ENCODE peak calls at places on chromosome 1, in eight cellular contexts. M, T, G, F, U, B, O and I are unnamed samples.

GRCh38 chr1:236514703-236515442 is 8.9 kb upstream of the LGALS8 start:
- DNase-seq in M (no peak), T (no peak), G (no peak), F (no peak), U (no peak), B (no peak), O (no peak), I (no peak)

GRCh38 chr1:44611866-44612265 is 62.4 kb downstream of the TMEM53 start:
- DNase-seq in M (no peak), T (no peak), G (no peak), F (no peak), U (no peak), B (no peak), O (no peak), I (no peak)

GRCh38 chr1:155007253-155007828 is 4.7 kb downstream of the ZBTB7B start:
- DNase-seq in M (peak), T (no peak), G (no peak), F (no peak), U (no peak), B (no peak), O (no peak), I (no peak)

GRCh38 chr1:67662884-67663283 is 22.1 kb upstream of the GADD45A start:
- DNase-seq in M (no peak), T (no peak), G (no peak), F (no peak), U (no peak), B (no peak), O (no peak), I (no peak)

GRCh38 chr1:209576392-209576791 is 7.1 kb upstream of the CAMK1G start:
- DNase-seq in M (no peak), T (no peak), G (no peak), F (no peak), U (no peak), B (no peak), O (no peak), I (no peak)

GRCh38 chr1:205261946-205262668 is 34.4 kb downstream of the TMCC2 start:
- DNase-seq in M (no peak), T (no peak), G (no peak), F (no peak), U (no peak), B (no peak), O (no peak), I (peak)

GRCh38 chr1:52786148-52786547 is 56.4 kb upstream of the ZYG11A start:
- DNase-seq in M (no peak), T (no peak), G (no peak), F (no peak), U (no peak), B (no peak), O (no peak), I (no peak)

GRCh38 chr1:113125469-113125868 is 52.5 kb downstream of the LRIG2 start:
- DNase-seq in M (no peak), T (no peak), G (no peak), F (no peak), U (no peak), B (no peak), O (no peak), I (no peak)

GRCh38 chr1:67535474-67535873 is 105.3 kb upstream of the SERBP1 start:
- DNase-seq in M (peak), T (peak), G (peak), F (peak), U (peak), B (peak), O (peak), I (peak)

GRCh38 chr1:2258996-2259395 is 30.9 kb downstream of the SKI start:
- DNase-seq in M (no peak), T (no peak), G (no peak), F (no peak), U (no peak), B (no peak), O (no peak), I (no peak)

GRCh38 chr1:218836264-218836663 is 337.4 kb upstream of the LYPLAL1 start:
- DNase-seq in M (no peak), T (no peak), G (no peak), F (no peak), U (no peak), B (no peak), O (no peak), I (no peak)